ENCODE peak calls at places on chromosomes 1 and 21, in four cellular contexts. One of them, this sample, is unnamed. For H3K4me1, the result is how much of the 10 kb centered on the place peaks cover.

GRCh38 chr1:153792631-153793041 is 17.4 kb downstream of the SLC27A3 start:
- DNase-seq in astrocyte: no peak
- DNase-seq in OCI-LY7: no peak
- DNase-seq in IMR-90: no peak
- DNase-seq in this sample: no peak

GRCh38 chr1:229694053-229694693 is 68.1 kb downstream of the URB2 start:
- DNase-seq in astrocyte: peak
- DNase-seq in OCI-LY7: peak
- DNase-seq in IMR-90: peak
- DNase-seq in this sample: peak

GRCh38 chr21:18529253-18529652 is 125.7 kb upstream of the TMPRSS15 start:
- DNase-seq in astrocyte: peak
- DNase-seq in OCI-LY7: no peak
- DNase-seq in IMR-90: no peak
- DNase-seq in this sample: peak

GRCh38 chr21:42121792-42122191 is 50.7 kb downstream of the UMODL1 start:
- DNase-seq in astrocyte: no peak
- DNase-seq in OCI-LY7: no peak
- DNase-seq in IMR-90: no peak
- DNase-seq in this sample: no peak

GRCh38 chr1:181556606-181557005 is 73.3 kb downstream of the CACNA1E start:
- DNase-seq in astrocyte: no peak
- DNase-seq in OCI-LY7: no peak
- DNase-seq in IMR-90: no peak
- DNase-seq in this sample: no peak

GRCh38 chr1:184153731-184154130 is 102.2 kb downstream of the TSEN15 start:
- DNase-seq in astrocyte: no peak
- DNase-seq in OCI-LY7: no peak
- DNase-seq in IMR-90: no peak
- DNase-seq in this sample: no peak

GRCh38 chr1:220884109-220884980 is 5.1 kb downstream of the HLX start:
- DNase-seq in astrocyte: no peak
- DNase-seq in OCI-LY7: no peak
- DNase-seq in IMR-90: no peak
- DNase-seq in this sample: peak

GRCh38 chr1:21663251-21663950 is 5.8 kb downstream of the RAP1GAP start:
- DNase-seq in astrocyte: no peak
- DNase-seq in OCI-LY7: no peak
- DNase-seq in IMR-90: no peak
- DNase-seq in this sample: no peak

GRCh38 chr1:156964431-156964830 is 44.0 kb downstream of the LRRC71 start:
- DNase-seq in astrocyte: no peak
- DNase-seq in OCI-LY7: no peak
- DNase-seq in IMR-90: peak
- DNase-seq in this sample: no peak

GRCh38 chr1:66275601-66276023 is 258.3 kb upstream of the SGIP1 start:
- DNase-seq in astrocyte: no peak
- DNase-seq in OCI-LY7: no peak
- DNase-seq in IMR-90: no peak
- DNase-seq in this sample: no peak

GRCh38 chr21:43958364-43959158 is 53.5 kb upstream of the TRAPPC10 start:
- DNase-seq in astrocyte: no peak
- DNase-seq in OCI-LY7: no peak
- DNase-seq in IMR-90: no peak
- DNase-seq in this sample: no peak

GRCh38 chr1:245045087-245045881 is 109.5 kb upstream of the KIF26B start:
- DNase-seq in astrocyte: peak
- DNase-seq in OCI-LY7: no peak
- DNase-seq in IMR-90: peak
- DNase-seq in this sample: peak

GRCh38 chr1:156711011-156711817 is 5.8 kb upstream of the CRABP2 start:
- DNase-seq in astrocyte: no peak
- DNase-seq in OCI-LY7: no peak
- DNase-seq in IMR-90: no peak
- DNase-seq in this sample: peak

GRCh38 chr1:98107256-98107655 is 186.4 kb upstream of the DPYD start:
- DNase-seq in astrocyte: no peak
- DNase-seq in OCI-LY7: no peak
- DNase-seq in IMR-90: no peak
- DNase-seq in this sample: no peak

GRCh38 chr1:74504125-74505065 is 8.0 kb downstream of the LRRC53 start:
- DNase-seq in astrocyte: no peak
- DNase-seq in OCI-LY7: peak
- DNase-seq in IMR-90: peak
- DNase-seq in this sample: peak

GRCh38 chr1:25673962-25674928 is 57.7 kb downstream of the MAN1C1 start:
- DNase-seq in astrocyte: no peak
- DNase-seq in OCI-LY7: no peak
- DNase-seq in IMR-90: no peak
- DNase-seq in this sample: no peak

GRCh38 chr1:38026592-38027200 is 14.2 kb downstream of the UTP11 start:
- DNase-seq in astrocyte: peak
- DNase-seq in OCI-LY7: peak
- DNase-seq in IMR-90: peak
- DNase-seq in this sample: peak

GRCh38 chr1:163585796-163586195 is 264.0 kb downstream of the NUF2 start:
- DNase-seq in astrocyte: no peak
- DNase-seq in OCI-LY7: no peak
- DNase-seq in IMR-90: no peak
- DNase-seq in this sample: no peak

GRCh38 chr1:13814131-13814530 is 114.1 kb downstream of the PRDM2 start:
- DNase-seq in astrocyte: no peak
- DNase-seq in OCI-LY7: no peak
- DNase-seq in IMR-90: no peak
- DNase-seq in this sample: no peak

GRCh38 chr1:59016390-59016789 is 232.5 kb upstream of the JUN start:
- DNase-seq in astrocyte: no peak
- DNase-seq in OCI-LY7: peak
- DNase-seq in IMR-90: no peak
- DNase-seq in this sample: no peak

GRCh38 chr1:13725714-13726175 is 25.8 kb downstream of the PRDM2 start:
- DNase-seq in astrocyte: peak
- DNase-seq in OCI-LY7: peak
- DNase-seq in IMR-90: peak
- DNase-seq in this sample: no peak

GRCh38 chr1:181104042-181104789 is 15.7 kb downstream of the IER5 start:
- DNase-seq in astrocyte: no peak
- DNase-seq in OCI-LY7: no peak
- DNase-seq in IMR-90: no peak
- DNase-seq in this sample: no peak

GRCh38 chr1:7690076-7690475 is 81.0 kb upstream of the VAMP3 start:
- DNase-seq in astrocyte: no peak
- DNase-seq in OCI-LY7: no peak
- DNase-seq in IMR-90: no peak
- DNase-seq in this sample: no peak

GRCh38 chr1:25033828-25034451 is 103.9 kb upstream of the RUNX3 start:
- DNase-seq in astrocyte: no peak
- DNase-seq in OCI-LY7: no peak
- DNase-seq in IMR-90: no peak
- DNase-seq in this sample: no peak

GRCh38 chr1:115862406-115862805 is 21.5 kb upstream of the NHLH2 start:
- DNase-seq in astrocyte: no peak
- DNase-seq in OCI-LY7: no peak
- DNase-seq in IMR-90: no peak
- DNase-seq in this sample: no peak

GRCh38 chr1:209277662-209278061 is 305.9 kb upstream of the CAMK1G start:
- DNase-seq in astrocyte: no peak
- DNase-seq in OCI-LY7: no peak
- DNase-seq in IMR-90: no peak
- DNase-seq in this sample: no peak

GRCh38 chr21:44704636-44705001 is 6.8 kb downstream of the TSPEAR start:
- DNase-seq in astrocyte: no peak
- DNase-seq in OCI-LY7: no peak
- DNase-seq in IMR-90: no peak
- DNase-seq in this sample: no peak

GRCh38 chr1:85577421-85578320 is 2.9 kb upstream of the CCN1 start:
- DNase-seq in astrocyte: no peak
- DNase-seq in OCI-LY7: no peak
- DNase-seq in IMR-90: no peak
- DNase-seq in this sample: no peak

GRCh38 chr1:17875171-17875881 is 120.2 kb downstream of the ACTL8 start:
- DNase-seq in astrocyte: peak
- DNase-seq in OCI-LY7: no peak
- DNase-seq in IMR-90: peak
- DNase-seq in this sample: peak

GRCh38 chr1:223531742-223532341 is 133.7 kb downstream of the CAPN8 start:
- DNase-seq in astrocyte: peak
- DNase-seq in OCI-LY7: peak
- DNase-seq in IMR-90: peak
- DNase-seq in this sample: peak

GRCh38 chr1:226123212-226123560 is 60.7 kb downstream of the H3-3A start:
- DNase-seq in astrocyte: no peak
- DNase-seq in OCI-LY7: no peak
- DNase-seq in IMR-90: no peak
- DNase-seq in this sample: no peak
- H3K4me1 ChIP-seq in astrocyte: under half
- H3K4me1 ChIP-seq in OCI-LY7: half or more
- H3K4me1 ChIP-seq in IMR-90: under half
- H3K4me1 ChIP-seq in this sample: under half

GRCh38 chr1:227316456-227316855 is 1.8 kb downstream of the CDC42BPA start:
- DNase-seq in astrocyte: no peak
- DNase-seq in OCI-LY7: no peak
- DNase-seq in IMR-90: no peak
- DNase-seq in this sample: no peak

GRCh38 chr1:227315500-227316346 is 2.6 kb downstream of the CDC42BPA start:
- DNase-seq in astrocyte: peak
- DNase-seq in OCI-LY7: no peak
- DNase-seq in IMR-90: peak
- DNase-seq in this sample: peak

GRCh38 chr1:227317541-227318002 is 720 bp downstream of the CDC42BPA start:
- DNase-seq in astrocyte: peak
- DNase-seq in OCI-LY7: no peak
- DNase-seq in IMR-90: peak
- DNase-seq in this sample: peak

GRCh38 chr1:227318003-227318851 is at the start of gene CDC42BPA:
- DNase-seq in astrocyte: peak
- DNase-seq in OCI-LY7: no peak
- DNase-seq in IMR-90: peak
- DNase-seq in this sample: peak

DNA sequence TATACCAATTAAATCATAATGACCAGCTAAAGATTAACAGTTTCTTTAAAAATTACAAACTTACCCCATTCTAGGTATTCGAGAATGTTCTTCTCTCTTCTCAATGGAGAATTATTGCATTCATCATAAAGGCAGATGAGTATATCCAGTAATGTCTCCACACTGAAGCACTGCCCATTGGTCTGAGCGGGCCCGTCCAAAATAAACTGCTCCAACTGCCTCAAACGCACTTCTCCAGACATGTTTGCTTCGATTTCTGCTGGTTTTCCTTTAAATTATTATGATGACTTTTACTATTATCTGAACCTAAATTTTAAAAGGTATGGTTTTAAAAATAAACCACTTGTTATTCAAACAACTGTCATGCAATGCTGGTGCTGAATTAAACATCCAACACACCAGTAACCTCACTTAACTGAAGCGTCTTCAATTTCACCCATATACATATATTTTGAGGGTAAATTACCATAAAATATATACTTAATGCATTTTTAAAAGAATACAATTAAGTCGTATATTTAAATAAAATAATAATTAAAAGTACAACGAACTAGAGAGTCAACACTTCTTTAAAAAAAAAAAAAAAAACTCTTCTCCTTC is 1.3 kb downstream of the CDC42BPA start:
- DNase-seq in astrocyte: peak
- DNase-seq in OCI-LY7: no peak
- DNase-seq in IMR-90: peak
- DNase-seq in this sample: peak
- H3K4me2 ChIP-seq in astrocyte: peak
- H3K4me2 ChIP-seq in OCI-LY7: no peak
- H3K4me2 ChIP-seq in IMR-90: peak
- H3K4me2 ChIP-seq in this sample: peak

DNA sequence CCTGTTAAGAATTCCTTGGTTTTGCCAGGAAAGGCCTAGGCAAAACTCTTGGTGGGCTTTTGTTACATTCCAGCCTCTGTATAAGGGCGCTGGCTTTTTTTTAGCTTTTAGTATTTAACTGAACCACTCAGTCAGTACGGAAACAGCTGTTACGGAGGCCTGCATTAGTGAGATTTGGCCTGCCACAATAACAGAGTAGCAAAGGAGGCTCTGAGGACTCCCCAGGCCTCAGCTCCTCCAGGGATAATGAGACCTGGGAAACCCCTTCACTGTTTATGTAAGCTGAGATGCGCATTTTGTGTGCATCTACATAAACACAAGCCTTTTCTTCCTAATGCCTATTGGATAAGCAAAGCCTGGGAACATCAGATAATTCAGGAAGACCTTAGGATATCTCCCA is 210.1 kb downstream of the APP start:
- DNase-seq in astrocyte: no peak
- DNase-seq in OCI-LY7: no peak
- DNase-seq in IMR-90: no peak
- DNase-seq in this sample: no peak
- H3K4me1 ChIP-seq in astrocyte: under half
- H3K4me1 ChIP-seq in OCI-LY7: under half
- H3K4me1 ChIP-seq in IMR-90: under half
- H3K4me1 ChIP-seq in this sample: under half

GRCh38 chr1:116912846-116913245 is 3.1 kb downstream of the PTGFRN start:
- DNase-seq in astrocyte: no peak
- DNase-seq in OCI-LY7: no peak
- DNase-seq in IMR-90: no peak
- DNase-seq in this sample: no peak

GRCh38 chr1:116911779-116912469 is 2.2 kb downstream of the PTGFRN start:
- DNase-seq in astrocyte: no peak
- DNase-seq in OCI-LY7: no peak
- DNase-seq in IMR-90: no peak
- DNase-seq in this sample: no peak

GRCh38 chr1:116909511-116910378 is at the start of gene PTGFRN:
- DNase-seq in astrocyte: peak
- DNase-seq in OCI-LY7: no peak
- DNase-seq in IMR-90: peak
- DNase-seq in this sample: peak

GRCh38 chr1:116910379-116911165 is 856 bp downstream of the PTGFRN start:
- DNase-seq in astrocyte: no peak
- DNase-seq in OCI-LY7: no peak
- DNase-seq in IMR-90: no peak
- DNase-seq in this sample: peak

DNA sequence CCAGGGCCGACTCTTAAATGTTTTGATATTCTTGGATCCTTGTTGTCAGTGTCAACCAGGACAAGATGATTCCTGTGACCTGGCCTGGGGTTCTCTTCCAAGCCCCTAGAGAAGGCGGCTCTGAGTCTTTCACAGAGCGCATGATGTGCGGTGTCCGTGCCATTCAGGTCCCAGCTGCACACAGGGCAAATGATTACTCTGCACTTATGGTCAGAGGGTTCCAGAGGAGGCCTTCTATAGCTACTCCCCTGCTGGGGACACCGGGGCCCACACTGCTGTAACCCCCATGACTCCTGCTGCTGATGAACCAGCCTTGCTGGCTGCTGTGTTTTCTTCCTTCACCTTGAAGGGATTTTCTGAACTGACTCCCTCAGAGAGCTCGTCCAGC is 1.4 kb downstream of the PTGFRN start:
- DNase-seq in astrocyte: no peak
- DNase-seq in OCI-LY7: no peak
- DNase-seq in IMR-90: no peak
- DNase-seq in this sample: no peak
- H3K4me2 ChIP-seq in astrocyte: peak
- H3K4me2 ChIP-seq in OCI-LY7: no peak
- H3K4me2 ChIP-seq in IMR-90: no peak
- H3K4me2 ChIP-seq in this sample: no peak

This sample was measured in fibroblast of lung.